ENCODE peak calls at places on chromosomes 11 and 22, in four cellular contexts. One of them, this sample, is unnamed.
A peak's percentile ranks its signal among the peaks of the same experiment; 100 is the strongest.

GRCh38 chr22:32079110-32080089 is 36.3 kb downstream of the SLC5A1 start:
- DNase-seq in endothelial cell of umbilical vein: peak; percentile 5
- DNase-seq in mammary epithelial cell: peak; percentile 80
- DNase-seq in GM12878: no peak
- DNase-seq in this sample: no peak

GRCh38 chr11:108853864-108854263 is 189.0 kb downstream of the DDX10 start:
- DNase-seq in mammary epithelial cell: no peak
- DNase-seq in GM12878: no peak
- DNase-seq in endothelial cell of umbilical vein: peak; percentile 49
- DNase-seq in this sample: peak; percentile 8

GRCh38 chr22:18076060-18076497 is 1.7 kb upstream of the PEX26 start:
- DNase-seq in endothelial cell of umbilical vein: peak; percentile 92
- DNase-seq in mammary epithelial cell: peak; percentile 85
- DNase-seq in GM12878: no peak
- DNase-seq in this sample: peak; percentile 90

GRCh38 chr11:65169164-65169641 is 830 bp upstream of the SPDYC start:
- DNase-seq in endothelial cell of umbilical vein: peak; percentile 88
- DNase-seq in mammary epithelial cell: no peak
- DNase-seq in GM12878: no peak
- DNase-seq in this sample: peak; percentile 48

GRCh38 chr11:128157423-128158298 is 429.7 kb downstream of the ETS1 start:
- DNase-seq in endothelial cell of umbilical vein: peak; percentile 87
- DNase-seq in GM12878: peak; percentile 51
- DNase-seq in mammary epithelial cell: peak; percentile 67
- DNase-seq in this sample: peak; percentile 80

GRCh38 chr22:27088026-27088425 is 430.6 kb downstream of the MIAT start:
- DNase-seq in mammary epithelial cell: no peak
- DNase-seq in GM12878: no peak
- DNase-seq in endothelial cell of umbilical vein: no peak
- DNase-seq in this sample: no peak

GRCh38 chr22:33832558-33833151 is 87.6 kb downstream of the LARGE1 start:
- DNase-seq in GM12878: no peak
- DNase-seq in mammary epithelial cell: no peak
- DNase-seq in endothelial cell of umbilical vein: no peak
- DNase-seq in this sample: no peak

GRCh38 chr11:110356769-110357671 is 60.6 kb upstream of the RDX start:
- DNase-seq in GM12878: no peak
- DNase-seq in endothelial cell of umbilical vein: peak; percentile 56
- DNase-seq in mammary epithelial cell: peak; percentile 26
- DNase-seq in this sample: no peak

GRCh38 chr11:26187639-26188038 is 144.3 kb upstream of the ANO3 start:
- DNase-seq in mammary epithelial cell: peak; percentile 73
- DNase-seq in endothelial cell of umbilical vein: peak; percentile 4
- DNase-seq in GM12878: no peak
- DNase-seq in this sample: no peak

GRCh38 chr11:58024601-58025091 is 965 bp downstream of the OR9Q1 start:
- DNase-seq in endothelial cell of umbilical vein: peak; percentile 91
- DNase-seq in GM12878: no peak
- DNase-seq in mammary epithelial cell: no peak
- DNase-seq in this sample: no peak

GRCh38 chr11:66126808-66127555 is 56.9 kb downstream of the PACS1 start:
- DNase-seq in GM12878: no peak
- DNase-seq in endothelial cell of umbilical vein: peak; percentile 76
- DNase-seq in mammary epithelial cell: peak; percentile 87
- DNase-seq in this sample: peak; percentile 78

GRCh38 chr11:114914231-114915005 is 236.1 kb downstream of the NXPE2 start:
- DNase-seq in mammary epithelial cell: no peak
- DNase-seq in GM12878: no peak
- DNase-seq in endothelial cell of umbilical vein: no peak
- DNase-seq in this sample: no peak

GRCh38 chr11:88174627-88175003 is 628 bp downstream of the RAB38 start:
- DNase-seq in GM12878: no peak
- DNase-seq in mammary epithelial cell: peak; percentile 93
- DNase-seq in endothelial cell of umbilical vein: peak; percentile 80
- DNase-seq in this sample: peak; percentile 21

GRCh38 chr11:121510438-121510837 is 57.7 kb upstream of the SORL1-AS1 start:
- DNase-seq in endothelial cell of umbilical vein: no peak
- DNase-seq in mammary epithelial cell: no peak
- DNase-seq in GM12878: no peak
- DNase-seq in this sample: no peak
- H3K79me2 ChIP-seq in endothelial cell of umbilical vein: no peaks in the 10 kb centered on the region
- H3K79me2 ChIP-seq in mammary epithelial cell: no peaks in the 10 kb centered on the region
- H3K79me2 ChIP-seq in GM12878: peaks cover 9% of the 10 kb centered on the region
- H3K79me2 ChIP-seq in this sample: peaks cover 92% of the 10 kb centered on the region

GRCh38 chr11:117822522-117823033 is 2.0 kb downstream of the FXYD2 start:
- DNase-seq in mammary epithelial cell: no peak
- DNase-seq in endothelial cell of umbilical vein: no peak
- DNase-seq in GM12878: no peak
- DNase-seq in this sample: no peak

GRCh38 chr11:117820516-117820915 is 4.0 kb downstream of the FXYD2 start:
- DNase-seq in endothelial cell of umbilical vein: no peak
- DNase-seq in GM12878: no peak
- DNase-seq in mammary epithelial cell: no peak
- DNase-seq in this sample: no peak

GRCh38 chr11:117821431-117821830 is 3.1 kb downstream of the FXYD2 start:
- DNase-seq in mammary epithelial cell: no peak
- DNase-seq in endothelial cell of umbilical vein: no peak
- DNase-seq in GM12878: no peak
- DNase-seq in this sample: no peak

GRCh38 chr11:117823294-117823940 is 1.1 kb downstream of the FXYD2 start:
- DNase-seq in endothelial cell of umbilical vein: peak; percentile 41
- DNase-seq in GM12878: no peak
- DNase-seq in mammary epithelial cell: no peak
- DNase-seq in this sample: peak; percentile 21

GRCh38 chr11:117822031-117822521 is 2.5 kb downstream of the FXYD2 start:
- DNase-seq in GM12878: no peak
- DNase-seq in endothelial cell of umbilical vein: no peak
- DNase-seq in mammary epithelial cell: no peak
- DNase-seq in this sample: peak; percentile 12
- H3K79me2 ChIP-seq in GM12878: peaks cover under 1% of the 10 kb centered on the region
- H3K79me2 ChIP-seq in endothelial cell of umbilical vein: no peaks in the 10 kb centered on the region
- H3K79me2 ChIP-seq in mammary epithelial cell: no peaks in the 10 kb centered on the region
- H3K79me2 ChIP-seq in this sample: no peaks in the 10 kb centered on the region

GRCh38 chr11:3786781-3787428 is 10.4 kb downstream of the NUP98 start:
- DNase-seq in GM12878: no peak
- DNase-seq in mammary epithelial cell: no peak
- DNase-seq in endothelial cell of umbilical vein: peak; percentile 65
- DNase-seq in this sample: no peak
- H3K79me2 ChIP-seq in GM12878: peaks cover 79% of the 10 kb centered on the region
- H3K79me2 ChIP-seq in mammary epithelial cell: peaks cover 100% of the 10 kb centered on the region
- H3K79me2 ChIP-seq in endothelial cell of umbilical vein: peaks cover 98% of the 10 kb centered on the region
- H3K79me2 ChIP-seq in this sample: peaks cover 99% of the 10 kb centered on the region

DNA sequence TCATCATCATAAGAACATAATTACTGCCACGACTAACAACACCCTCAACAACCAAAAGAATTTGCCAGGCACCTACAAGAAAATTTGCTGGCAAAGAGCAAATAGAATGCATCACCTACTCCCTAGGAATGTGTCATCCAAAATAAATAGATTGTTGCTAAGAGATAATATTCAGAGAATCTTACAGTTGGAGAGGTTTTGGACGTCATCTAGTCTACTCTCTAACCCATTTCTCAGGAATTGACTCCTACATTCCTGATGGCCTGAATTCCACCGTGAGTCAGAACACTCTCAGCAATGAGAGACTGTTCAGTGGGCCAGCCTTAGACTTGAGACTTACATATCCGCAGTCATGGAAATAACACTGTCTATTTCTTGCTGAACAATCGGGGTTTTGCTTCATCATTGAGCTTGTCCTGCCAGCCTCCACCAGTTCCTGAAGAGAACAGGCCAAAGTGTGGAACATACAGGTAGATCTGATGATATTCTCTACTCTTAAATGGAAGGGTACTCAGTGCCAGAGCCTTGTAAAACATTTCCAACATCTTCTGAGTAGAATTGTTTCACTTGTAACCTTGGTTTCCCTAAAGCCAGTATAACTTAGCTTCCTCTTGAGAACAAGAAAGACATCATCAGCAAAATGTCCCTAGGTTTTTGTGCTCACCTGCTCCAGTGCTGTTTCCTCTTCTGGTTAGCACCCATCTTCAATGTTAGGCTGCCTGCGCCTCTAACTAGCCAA is 8.3 kb downstream of the KIRREL3 start:
- DNase-seq in endothelial cell of umbilical vein: no peak
- DNase-seq in mammary epithelial cell: peak; percentile 93
- DNase-seq in GM12878: no peak
- DNase-seq in this sample: no peak
- H3K79me2 ChIP-seq in endothelial cell of umbilical vein: no peaks in the 10 kb centered on the region
- H3K79me2 ChIP-seq in mammary epithelial cell: no peaks in the 10 kb centered on the region
- H3K79me2 ChIP-seq in GM12878: no peaks in the 10 kb centered on the region
- H3K79me2 ChIP-seq in this sample: no peaks in the 10 kb centered on the region

GRCh38 chr11:9144828-9145227 is 53.4 kb upstream of the SCUBE2 start:
- DNase-seq in GM12878: no peak
- DNase-seq in endothelial cell of umbilical vein: no peak
- DNase-seq in mammary epithelial cell: peak; percentile 68
- DNase-seq in this sample: no peak

GRCh38 chr11:9148035-9148434 is 56.6 kb upstream of the SCUBE2 start:
- DNase-seq in mammary epithelial cell: no peak
- DNase-seq in GM12878: no peak
- DNase-seq in endothelial cell of umbilical vein: no peak
- DNase-seq in this sample: no peak

GRCh38 chr11:9143726-9144125 is 52.3 kb upstream of the SCUBE2 start:
- DNase-seq in GM12878: no peak
- DNase-seq in endothelial cell of umbilical vein: no peak
- DNase-seq in mammary epithelial cell: no peak
- DNase-seq in this sample: no peak

GRCh38 chr11:9148727-9149126 is 57.3 kb upstream of the SCUBE2 start:
- DNase-seq in GM12878: no peak
- DNase-seq in mammary epithelial cell: peak; percentile 33
- DNase-seq in endothelial cell of umbilical vein: no peak
- DNase-seq in this sample: no peak

DNA sequence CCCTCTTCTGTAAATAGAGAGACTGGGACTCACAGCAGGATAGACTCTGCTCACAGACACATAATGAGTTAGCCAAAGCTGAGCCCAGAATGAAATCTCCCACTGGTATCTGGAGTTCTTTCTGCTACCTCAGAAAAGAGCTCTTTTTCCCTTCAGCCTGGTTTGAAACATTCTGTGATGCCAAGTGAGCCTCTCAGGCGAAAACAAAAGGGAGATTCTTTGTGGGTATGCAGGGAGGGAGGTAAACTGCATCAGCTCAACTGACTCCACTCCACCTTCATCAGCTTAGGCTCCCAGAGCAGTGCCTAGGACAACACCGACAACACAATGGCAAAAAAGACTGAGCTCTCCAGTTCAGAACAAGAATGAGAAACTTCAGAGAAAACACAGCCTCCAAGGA is 55.1 kb upstream of the SCUBE2 start:
- DNase-seq in GM12878: no peak
- DNase-seq in endothelial cell of umbilical vein: no peak
- DNase-seq in mammary epithelial cell: no peak
- DNase-seq in this sample: no peak
- H3K79me2 ChIP-seq in GM12878: no peaks in the 10 kb centered on the region
- H3K79me2 ChIP-seq in endothelial cell of umbilical vein: no peaks in the 10 kb centered on the region
- H3K79me2 ChIP-seq in mammary epithelial cell: no peaks in the 10 kb centered on the region
- H3K79me2 ChIP-seq in this sample: no peaks in the 10 kb centered on the region

DNA sequence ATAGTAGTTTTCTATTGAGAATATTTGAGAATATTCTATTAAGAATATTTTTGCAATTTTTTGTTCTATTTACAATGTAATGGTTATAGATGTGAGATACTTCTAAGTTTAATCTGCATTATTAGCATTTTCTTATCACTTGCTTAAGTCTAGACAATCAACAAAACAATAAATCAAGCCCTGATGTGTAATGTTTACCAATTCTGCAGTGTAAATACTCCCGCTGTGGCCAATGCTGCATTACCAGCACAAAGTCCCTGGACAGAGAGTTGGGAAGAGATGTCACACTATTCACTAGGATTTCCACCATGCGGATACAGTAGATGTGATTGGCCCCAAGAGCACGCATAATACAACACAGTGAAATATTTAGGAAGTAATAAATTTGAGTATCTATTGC is 47.6 kb upstream of the GCAT start:
- DNase-seq in endothelial cell of umbilical vein: no peak
- DNase-seq in mammary epithelial cell: no peak
- DNase-seq in GM12878: no peak
- DNase-seq in this sample: no peak
- H3K79me2 ChIP-seq in endothelial cell of umbilical vein: peaks cover 5% of the 10 kb centered on the region
- H3K79me2 ChIP-seq in mammary epithelial cell: peaks cover 29% of the 10 kb centered on the region
- H3K79me2 ChIP-seq in GM12878: no peaks in the 10 kb centered on the region
- H3K79me2 ChIP-seq in this sample: no peaks in the 10 kb centered on the region

GRCh38 chr11:72705442-72706365 is 31.5 kb upstream of the PDE2A start:
- DNase-seq in GM12878: no peak
- DNase-seq in endothelial cell of umbilical vein: no peak
- DNase-seq in mammary epithelial cell: no peak
- DNase-seq in this sample: no peak

GRCh38 chr11:72704028-72704782 is 30.0 kb upstream of the PDE2A start:
- DNase-seq in mammary epithelial cell: no peak
- DNase-seq in endothelial cell of umbilical vein: no peak
- DNase-seq in GM12878: no peak
- DNase-seq in this sample: no peak

GRCh38 chr11:72704783-72705287 is 30.6 kb upstream of the PDE2A start:
- DNase-seq in endothelial cell of umbilical vein: no peak
- DNase-seq in GM12878: no peak
- DNase-seq in mammary epithelial cell: no peak
- DNase-seq in this sample: no peak

GRCh38 chr11:72707032-72707431 is 32.8 kb upstream of the PDE2A start:
- DNase-seq in mammary epithelial cell: no peak
- DNase-seq in endothelial cell of umbilical vein: no peak
- DNase-seq in GM12878: no peak
- DNase-seq in this sample: no peak

DNA sequence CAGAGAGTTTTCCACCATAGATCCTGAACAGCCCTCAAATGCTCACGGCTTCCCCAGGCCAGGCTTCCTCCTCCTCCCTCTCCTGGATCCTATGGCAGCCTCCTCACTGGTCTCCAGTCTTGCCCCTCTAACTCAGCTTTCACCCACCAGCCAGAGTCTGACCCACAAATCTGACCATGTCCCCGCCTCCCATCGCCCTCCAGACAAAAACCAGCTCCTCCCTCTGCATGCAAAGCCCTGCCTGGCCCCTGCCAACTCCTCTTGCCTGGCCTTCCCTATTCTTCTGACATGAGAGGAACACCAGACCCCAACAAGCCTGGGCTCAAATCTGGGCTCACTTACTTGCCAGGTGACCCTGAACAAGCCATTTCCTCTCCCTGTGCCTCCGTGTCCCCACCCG is 32.4 kb upstream of the PDE2A start:
- DNase-seq in mammary epithelial cell: no peak
- DNase-seq in GM12878: no peak
- DNase-seq in endothelial cell of umbilical vein: no peak
- DNase-seq in this sample: no peak
- H3K79me2 ChIP-seq in mammary epithelial cell: no peaks in the 10 kb centered on the region
- H3K79me2 ChIP-seq in GM12878: no peaks in the 10 kb centered on the region
- H3K79me2 ChIP-seq in endothelial cell of umbilical vein: no peaks in the 10 kb centered on the region
- H3K79me2 ChIP-seq in this sample: no peaks in the 10 kb centered on the region